ENCODE peak calls at places on chromosomes 7 and 10, in nine cellular contexts. H is right atrium auricular region, K is NT2/D1, Z is aorta, Y is heart right ventricle, L is tibial artery, X is OCI-LY7, U is A549, P is HCT116. I is an unnamed sample.

GRCh38 chr10:127415901-127416630 is 133.0 kb upstream of the NPS start:
- DNase-seq in H (no peak), Z (no peak), L (no peak), K (no peak), Y (no peak), P (no peak), X (no peak), U (no peak), I (no peak)

GRCh38 chr7:70472580-70473239 is 659.2 kb upstream of the GALNT17 start:
- DNase-seq in P (no peak), X (no peak), H (no peak), Y (no peak), Z (no peak), L (no peak), U (no peak), K (no peak), I (no peak)

GRCh38 chr10:116763440-116763839 is 21.1 kb upstream of the HSPA12A start:
- DNase-seq in X (no peak), P (no peak), Z (no peak), Y (no peak), U (no peak), L (no peak), H (no peak), K (no peak), I (no peak)

GRCh38 chr10:22481687-22482539 is 136.6 kb downstream of the SPAG6 start:
- DNase-seq in P (no peak), X (no peak), Z (no peak), L (no peak), H (no peak), Y (no peak), U (no peak), K (no peak), I (no peak)

GRCh38 chr7:100456561-100456957 is 7.5 kb downstream of the SPACDR start:
- DNase-seq in X (no peak), U (no peak), H (no peak), Y (no peak), P (no peak), Z (no peak), K (no peak), L (no peak), I (no peak)

GRCh38 chr10:16995867-16996529 is 133.6 kb downstream of the CUBN start:
- DNase-seq in X (no peak), U (no peak), L (no peak), Z (no peak), K (no peak), H (no peak), Y (no peak), P (no peak), I (no peak)

GRCh38 chr10:103431902-103432301 is 20.3 kb downstream of the CALHM2 start:
- DNase-seq in X (no peak), Y (no peak), H (no peak), Z (no peak), U (no peak), P (no peak), L (no peak), K (no peak), I (no peak)

GRCh38 chr7:99478464-99479440 is 6.1 kb downstream of the ZNF789 start:
- DNase-seq in X (no peak), L (no peak), Y (no peak), P (no peak), H (no peak), U (no peak), Z (peak; percentile 49), K (no peak), I (no peak)

GRCh38 chr10:118827466-118828155 is 72.8 kb upstream of the CACUL1 start:
- DNase-seq in L (no peak), H (no peak), Y (no peak), P (no peak), X (no peak), K (no peak), U (no peak), Z (no peak), I (no peak)

GRCh38 chr7:428387-428786 is 91.3 kb downstream of the PDGFA start:
- DNase-seq in L (no peak), U (no peak), X (no peak), P (no peak), H (no peak), K (no peak), Y (no peak), Z (no peak), I (no peak)

GRCh38 chr7:102412548-102412947 is 16.4 kb downstream of the PRKRIP1 start:
- DNase-seq in H (no peak), Z (no peak), L (no peak), P (no peak), X (peak; percentile 63), Y (peak; percentile 38), U (peak; percentile 64), K (no peak), I (no peak)

GRCh38 chr7:66076459-66077329 is 1.1 kb downstream of the ASL start:
- DNase-seq in Z (no peak), K (no peak), H (no peak), Y (no peak), U (no peak), X (peak; percentile 21), L (no peak), P (no peak), I (peak; percentile 73)

GRCh38 chr7:132141109-132141508 is 435.2 kb downstream of the PLXNA4 start:
- DNase-seq in U (no peak), K (no peak), H (no peak), L (no peak), X (no peak), P (no peak), Z (no peak), Y (no peak), I (no peak)

GRCh38 chr7:142454862-142455261 is 197.0 kb upstream of the PRSS58 start:
- DNase-seq in P (no peak), H (no peak), Z (no peak), Y (no peak), L (no peak), X (no peak), U (no peak), K (no peak), I (no peak)

GRCh38 chr10:125116652-125117310 is 43.6 kb downstream of the CTBP2 start:
- DNase-seq in L (no peak), K (no peak), X (no peak), Z (no peak), P (no peak), U (no peak), Y (no peak), H (no peak), I (no peak)

GRCh38 chr7:111869266-111869665 is 307.0 kb upstream of the IMMP2L start:
- DNase-seq in H (no peak), Z (no peak), K (no peak), X (no peak), P (no peak), L (no peak), Y (no peak), U (no peak), I (no peak)
- H3K4me3 ChIP-seq in H (no peak overlapping the region), Z (no peak overlapping the region), K (no peak overlapping the region), X (no peak overlapping the region), P (no peak overlapping the region), L (no peak overlapping the region), Y (no peak overlapping the region), U (no peak overlapping the region), I (no peak overlapping the region)

DNA sequence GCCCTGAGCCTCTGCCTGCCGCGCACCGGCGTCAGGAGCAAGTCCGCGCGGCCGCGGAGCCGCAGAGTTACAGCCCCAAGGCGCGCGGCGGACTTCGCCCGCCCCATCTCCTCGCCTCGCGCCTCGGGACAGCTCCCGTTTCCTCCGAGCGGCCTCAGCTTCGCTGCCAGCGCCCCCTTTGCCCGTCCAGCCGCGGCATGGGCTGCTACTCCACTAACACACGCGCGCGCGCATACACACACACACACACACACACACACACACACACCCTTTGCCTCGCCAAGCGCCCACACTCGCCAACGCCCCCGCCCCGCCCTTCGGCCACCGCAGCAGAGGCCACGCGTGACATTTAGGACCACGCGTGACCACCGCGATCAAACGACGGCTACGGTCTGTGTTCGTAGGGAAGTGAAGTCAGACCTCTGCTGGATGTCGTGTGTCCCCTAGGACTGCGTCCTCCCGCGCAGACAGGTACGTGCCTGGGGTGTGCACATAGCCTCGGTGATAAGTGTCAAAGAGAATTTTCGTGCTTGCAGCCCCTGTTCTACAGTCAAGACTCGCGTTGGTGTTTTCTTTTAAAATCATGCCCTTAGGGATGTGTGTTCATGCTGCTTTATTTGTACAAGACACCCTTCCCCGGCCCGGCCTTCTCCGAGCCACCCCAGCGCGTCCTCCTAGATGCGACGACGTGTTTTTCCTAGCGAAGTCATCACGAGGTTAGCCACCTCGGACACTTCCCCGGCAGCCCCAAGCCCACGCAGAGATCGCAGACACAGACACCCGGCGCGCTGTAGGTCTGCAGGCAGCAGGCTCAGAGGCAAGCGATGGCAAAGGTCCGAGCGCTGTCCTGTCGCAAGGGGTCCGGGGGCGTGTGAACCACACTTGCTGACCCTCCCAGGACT is 890 bp downstream of the MKX start:
- DNase-seq in Z (peak; percentile 69), H (no peak), X (no peak), U (no peak), K (no peak), P (no peak), L (peak; percentile 41), Y (no peak), I (no peak)
- H3K4me1 ChIP-seq in Z (no peaks in the 10 kb centered on the region), H (peaks cover 61% of the 10 kb centered on the region), X (peaks cover 11% of the 10 kb centered on the region), U (peaks cover 33% of the 10 kb centered on the region), K (peaks cover 12% of the 10 kb centered on the region), P (peaks cover 17% of the 10 kb centered on the region), L (peaks cover 19% of the 10 kb centered on the region), Y (peaks cover 38% of the 10 kb centered on the region), I (peaks cover 4% of the 10 kb centered on the region)

DNA sequence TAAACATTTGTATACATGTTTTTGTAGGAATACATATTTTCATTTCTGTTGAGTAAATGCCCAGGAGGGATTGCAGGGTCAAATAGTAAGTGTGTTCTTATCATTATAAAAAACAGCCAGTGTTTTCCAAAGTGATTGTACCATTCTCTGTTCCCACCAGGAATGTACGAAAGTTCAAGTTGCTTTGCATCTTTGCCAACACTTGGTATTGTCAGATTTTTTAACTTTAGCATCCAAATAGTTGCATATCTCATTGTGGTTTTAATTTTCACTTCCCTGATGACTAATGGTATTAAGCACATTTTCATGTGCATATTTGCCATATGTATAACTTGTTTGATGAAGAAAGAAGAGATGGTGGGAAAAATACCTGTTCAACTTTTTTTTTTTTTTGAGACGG is 213.9 kb downstream of the ZNF365 start:
- DNase-seq in H (no peak), Z (no peak), P (no peak), L (no peak), U (no peak), X (no peak), K (no peak), Y (no peak), I (no peak)
- H3K4me3 ChIP-seq in H (no peak overlapping the region), Z (no peak overlapping the region), P (no peak overlapping the region), L (no peak overlapping the region), U (no peak overlapping the region), X (no peak overlapping the region), K (no peak overlapping the region), Y (no peak overlapping the region), I (no peak overlapping the region)

DNA sequence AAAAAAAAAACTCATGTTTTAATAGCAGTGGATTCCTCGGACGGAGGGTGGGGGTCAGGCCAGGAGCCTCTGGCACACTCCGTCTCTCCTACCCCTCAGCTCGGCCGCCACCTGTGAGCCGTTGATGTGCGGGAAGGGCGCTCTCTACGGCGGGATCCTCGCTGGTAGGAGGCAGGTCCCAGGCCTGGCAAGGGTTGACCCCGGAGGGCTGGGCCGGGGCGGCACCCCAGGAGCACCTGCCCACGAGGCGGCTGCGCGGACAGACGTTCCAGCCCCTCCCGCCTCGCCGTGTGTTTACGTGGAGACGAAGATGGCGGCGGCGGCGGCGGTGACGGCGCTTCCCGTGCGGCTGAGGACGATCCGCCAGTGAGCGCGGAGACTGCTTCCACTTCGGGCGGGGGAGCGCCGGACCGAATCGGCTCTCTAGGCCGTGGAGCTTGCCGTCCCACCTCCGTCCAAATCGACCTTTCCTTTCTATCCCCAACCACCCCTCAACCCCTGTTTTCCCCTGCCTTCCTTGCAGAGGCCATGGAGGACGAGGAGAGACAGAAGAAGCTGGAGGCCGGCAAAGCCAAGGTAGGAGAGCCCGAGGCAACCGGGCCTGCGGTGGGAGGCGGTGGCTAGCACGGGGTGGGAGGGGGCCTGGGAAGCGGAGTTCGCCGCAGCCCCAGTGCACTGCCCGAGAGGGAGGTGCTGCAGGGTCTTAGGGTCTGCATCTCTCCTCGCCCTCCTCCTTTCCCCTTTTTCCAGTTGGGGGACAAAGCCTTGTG is at the start of gene AKAP9:
- DNase-seq in Z (peak; percentile 92), K (peak; percentile 77), X (peak; percentile 91), P (peak; percentile 73), H (peak; percentile 82), Y (peak; percentile 90), U (peak; percentile 83), L (peak; percentile 85), I (peak; percentile 93)
- H3K4me1 ChIP-seq in Z (no peaks in the 10 kb centered on the region), K (no peaks in the 10 kb centered on the region), X (peaks cover 21% of the 10 kb centered on the region), P (peaks cover 18% of the 10 kb centered on the region), H (peaks cover 37% of the 10 kb centered on the region), Y (peaks cover 12% of the 10 kb centered on the region), U (peaks cover 22% of the 10 kb centered on the region), L (peaks cover 35% of the 10 kb centered on the region), I (peaks cover 14% of the 10 kb centered on the region)

I was measured in colonic mucosa.